ENCODE peak calls at places on chromosomes 5 and 9, in five cellular contexts. H is Caco-2, V is fibroblast of pulmonary artery, L is uterus, Z is lower leg skin. F is an unnamed sample.
A peak's percentile ranks its signal among the peaks of the same experiment; 100 is the strongest.

GRCh38 chr9:115855458-115856133 is 298.0 kb upstream of the PAPPA start:
- DNase-seq in V (peak; percentile 13), Z (no peak), L (no peak), H (no peak), F (no peak)

GRCh38 chr5:173003360-173003759 is 19.8 kb downstream of the ATP6V0E1 start:
- DNase-seq in H (no peak), Z (no peak), V (no peak), L (no peak), F (no peak)

GRCh38 chr5:178762391-178762790 is 31.9 kb upstream of the ZNF354A start:
- DNase-seq in H (no peak), V (no peak), Z (peak; percentile 27), L (no peak), F (no peak)

GRCh38 chr9:123314617-123315016 is 41.4 kb upstream of the CRB2 start:
- DNase-seq in H (no peak), V (no peak), Z (no peak), L (no peak), F (no peak)

GRCh38 chr5:40842351-40842750 is 1.2 kb downstream of the CARD6 start:
- DNase-seq in H (no peak), Z (no peak), V (peak; percentile 33), L (no peak), F (no peak)

GRCh38 chr5:97839338-97840081 is 656.5 kb upstream of the RIOK2 start:
- DNase-seq in L (no peak), V (peak; percentile 57), H (no peak), Z (no peak), F (no peak)

GRCh38 chr5:78661691-78662090 is 13.1 kb upstream of the LHFPL2 start:
- DNase-seq in L (no peak), Z (no peak), V (no peak), H (no peak), F (no peak)

GRCh38 chr9:37156781-37157356 is 36.5 kb downstream of the ZCCHC7 start:
- DNase-seq in H (no peak), V (peak; percentile 53), Z (no peak), L (no peak), F (no peak)

GRCh38 chr5:149310947-149311675 is 34.2 kb upstream of the GRPEL2 start:
- DNase-seq in V (peak; percentile 94), L (no peak), H (no peak), Z (no peak), F (no peak)

GRCh38 chr9:91443321-91443993 is 19.8 kb upstream of the NFIL3 start:
- DNase-seq in V (no peak), L (no peak), Z (no peak), H (no peak), F (no peak)

GRCh38 chr5:135880278-135880677 is 15.4 kb downstream of the IL9 start:
- DNase-seq in V (no peak), H (peak; percentile 63), Z (no peak), L (no peak), F (no peak)
- TF ChIP-seq CTCF in V (peak; percentile 30), H (peak; percentile 63), Z (no peak), L (no peak), F (no peak)

GRCh38 chr9:93587651-93588347 is 11.4 kb downstream of the PHF2 start:
- DNase-seq in Z (no peak), H (no peak), V (no peak), L (no peak), F (no peak)
- TF ChIP-seq CTCF in Z (no peak), H (no peak), V (peak; percentile 21), L (no peak), F (peak; percentile 7)

DNA sequence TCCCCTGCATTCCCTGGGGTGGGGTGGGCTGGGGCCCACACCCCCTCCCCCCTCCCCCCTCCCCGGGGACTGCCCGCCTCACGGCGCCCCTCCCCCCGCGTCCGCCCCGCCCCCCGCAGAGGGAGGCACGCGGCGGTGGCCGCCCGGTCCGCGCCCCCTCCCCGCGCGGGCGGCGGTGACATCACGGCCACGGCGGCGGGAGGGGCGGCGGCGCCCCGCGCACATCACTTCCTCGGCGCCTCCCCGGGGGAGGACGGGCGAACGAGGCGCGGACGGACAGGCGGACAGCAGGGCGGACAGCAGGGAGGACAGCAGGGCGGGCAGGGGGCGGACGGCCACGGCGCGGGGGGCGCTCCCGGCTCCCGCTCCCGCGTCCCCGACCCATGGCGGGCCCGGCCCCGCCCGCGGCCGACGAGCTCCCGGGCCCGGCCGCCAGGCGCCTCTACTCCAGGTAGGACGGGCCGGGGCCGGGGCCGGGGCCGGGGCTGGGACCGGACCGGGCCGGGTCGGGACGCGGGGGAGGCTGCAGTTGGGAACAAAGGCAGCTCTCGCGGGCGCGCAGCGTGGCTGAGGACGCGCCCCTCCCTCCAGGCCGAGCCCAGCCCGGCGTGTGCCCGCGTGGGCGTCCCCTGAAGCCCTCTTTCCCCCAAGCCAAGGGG is at the start of gene GPSM1:
- DNase-seq in V (peak; percentile 55), L (peak; percentile 65), H (peak; percentile 66), Z (no peak), F (peak; percentile 83)
- TF ChIP-seq CTCF in V (no peak), L (peak; percentile 19), H (no peak), Z (no peak), F (no peak)

GRCh38 chr9:101388507-101388993 is 3.7 kb upstream of the BAAT start:
- DNase-seq in H (no peak), L (no peak), Z (no peak), V (no peak), F (no peak)
- TF ChIP-seq CTCF in H (peak; percentile 38), L (no peak), Z (no peak), V (peak; percentile 60), F (no peak)

GRCh38 chr9:68533678-68534077 is 7.0 kb downstream of the TMEM252 start:
- DNase-seq in H (no peak), L (no peak), Z (no peak), V (no peak), F (no peak)

DNA sequence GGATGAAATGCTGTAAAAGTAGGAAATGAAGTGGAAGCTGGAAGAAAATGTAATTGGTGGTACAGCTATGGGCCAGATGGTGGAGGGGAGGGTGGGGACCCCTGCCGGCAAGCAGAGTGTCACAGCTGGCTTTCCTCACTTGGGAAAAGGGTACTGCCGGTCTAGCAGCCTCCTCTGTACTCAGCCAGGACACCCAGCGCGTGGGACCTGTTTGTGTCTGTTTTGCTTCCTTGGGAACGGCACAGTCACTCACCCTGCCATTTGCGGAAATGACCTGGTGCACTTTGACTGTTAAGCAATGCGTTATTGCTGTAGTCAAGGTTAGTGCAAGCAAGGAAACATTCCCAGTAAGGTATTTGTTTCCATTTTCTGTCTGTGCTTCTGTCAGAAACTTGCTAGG is 10.1 kb downstream of the TMEM252 start:
- DNase-seq in L (peak; percentile 55), Z (no peak), V (peak; percentile 4), H (peak; percentile 2), F (peak; percentile 82)
- TF ChIP-seq CTCF in L (no peak), Z (no peak), V (no peak), H (no peak), F (no peak)

DNA sequence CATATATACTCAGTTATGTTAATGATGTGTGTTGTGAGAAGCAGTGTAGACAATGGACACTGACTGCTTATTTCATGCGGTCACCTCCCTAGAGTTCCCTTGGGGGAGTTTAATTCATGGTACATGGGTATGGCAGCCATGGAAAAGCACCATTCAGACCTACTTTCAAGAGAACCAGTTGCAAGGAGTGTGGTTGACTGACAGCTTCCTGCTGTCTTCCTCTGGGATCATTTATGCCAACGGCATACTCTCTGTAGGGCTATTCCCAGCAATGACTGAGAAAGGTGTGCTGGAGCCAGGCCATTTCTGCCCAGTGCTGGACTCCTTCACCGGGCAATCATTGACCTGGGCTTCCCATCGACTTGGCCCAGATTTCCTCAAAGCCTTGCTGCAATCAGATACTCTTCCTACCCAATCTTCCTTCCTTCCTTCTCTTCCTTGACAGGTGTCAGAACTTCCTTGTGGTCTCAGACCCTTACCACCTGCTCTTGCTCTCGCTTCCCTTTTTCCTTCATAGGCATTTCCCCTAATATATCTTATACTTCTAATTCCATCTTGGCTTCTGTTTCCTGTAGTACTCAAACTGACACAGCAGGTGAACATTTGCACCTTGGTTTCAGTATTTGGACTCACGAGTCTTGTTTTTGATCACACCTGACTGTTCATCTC is 3.4 kb upstream of the CLINT1 start:
- DNase-seq in Z (no peak), L (no peak), H (no peak), V (no peak), F (no peak)
- TF ChIP-seq CTCF in Z (no peak), L (no peak), H (no peak), V (no peak), F (no peak)

GRCh38 chr9:72800326-72800994 is 152.4 kb downstream of the ALDH1A1 start:
- DNase-seq in L (no peak), V (no peak), Z (no peak), H (no peak), F (no peak)
- TF ChIP-seq CTCF in L (no peak), V (no peak), Z (no peak), H (no peak), F (no peak)

DNA sequence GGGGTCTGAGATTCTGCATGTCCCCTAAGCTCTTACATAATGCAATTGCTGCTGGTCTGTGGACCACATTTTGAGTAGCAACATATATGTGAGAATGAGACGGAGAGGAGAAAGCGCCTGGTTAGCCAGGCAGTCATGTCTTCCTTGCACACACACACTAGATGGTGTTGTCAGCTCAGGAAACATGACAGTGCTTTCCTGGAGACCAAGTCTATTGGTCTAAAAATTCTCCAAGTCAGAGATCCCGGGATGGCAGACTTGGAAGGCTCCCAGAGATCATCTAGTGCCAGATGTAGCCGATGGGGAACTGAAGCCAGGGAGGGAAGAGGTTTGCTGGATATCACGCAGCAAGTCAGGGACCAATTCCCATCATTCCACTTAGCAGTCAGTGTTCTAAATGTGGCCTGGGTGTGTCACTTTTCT is 53.4 kb downstream of the GALNT12 start:
- DNase-seq in Z (peak; percentile 61), V (peak; percentile 90), L (peak; percentile 64), H (peak; percentile 7), F (no peak)
- TF ChIP-seq CTCF in Z (no peak), V (peak; percentile 61), L (peak; percentile 84), H (no peak), F (peak; percentile 31)

GRCh38 chr5:122076023-122076422 is 2.0 kb downstream of the LOX start:
- DNase-seq in V (peak; percentile 77), L (no peak), H (no peak), Z (no peak), F (no peak)
- TF ChIP-seq CTCF in V (peak; percentile 29), L (no peak), H (peak; percentile 22), Z (no peak), F (no peak)

DNA sequence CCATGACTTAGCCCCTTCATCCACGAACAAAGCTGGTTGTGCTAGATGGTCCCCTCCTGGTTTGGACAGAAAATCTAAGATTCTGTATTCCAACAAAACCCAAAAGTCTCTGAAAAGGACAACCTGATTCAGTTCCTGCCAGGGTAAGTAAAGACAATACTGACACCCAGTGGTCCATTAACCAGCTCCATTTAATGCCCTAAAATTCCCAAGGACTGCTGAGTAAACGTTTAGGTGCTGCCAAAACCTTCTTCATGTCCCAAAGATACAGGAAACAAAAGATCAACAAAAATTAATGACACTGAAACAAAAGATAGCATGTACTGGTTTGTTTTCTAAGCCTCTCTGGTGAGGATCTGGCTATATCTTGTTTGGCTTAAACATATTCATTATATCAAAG is 25.3 kb upstream of the PPP1R2B start:
- DNase-seq in H (peak; percentile 49), V (peak; percentile 31), Z (no peak), L (no peak), F (no peak)
- TF ChIP-seq CTCF in H (peak; percentile 55), V (peak; percentile 24), Z (no peak), L (peak; percentile 56), F (peak; percentile 18)

F was measured in left lung.